ENCODE peak calls at places on chromosome 12, in six cellular contexts. One of them, this sample, is unnamed.

GRCh38 chr12:30021046-30021833 is 237.5 kb upstream of the TMTC1 start:
- DNase-seq in T-helper 2 cell: no peak
- DNase-seq in neuronal stem cell: no peak
- DNase-seq in neural crest cell: no peak
- DNase-seq in iris pigment epithelial cell: peak
- DNase-seq in caudate nucleus: no peak
- DNase-seq in this sample: peak

GRCh38 chr12:25829192-25829591 is 129.3 kb upstream of the RASSF8 start:
- DNase-seq in caudate nucleus: no peak
- DNase-seq in neuronal stem cell: no peak
- DNase-seq in iris pigment epithelial cell: peak
- DNase-seq in T-helper 2 cell: no peak
- DNase-seq in neural crest cell: no peak
- DNase-seq in this sample: peak

GRCh38 chr12:67455236-67455635 is 186.1 kb downstream of the CAND1 start:
- DNase-seq in neuronal stem cell: no peak
- DNase-seq in neural crest cell: no peak
- DNase-seq in T-helper 2 cell: no peak
- DNase-seq in iris pigment epithelial cell: no peak
- DNase-seq in caudate nucleus: no peak
- DNase-seq in this sample: peak

GRCh38 chr12:26402648-26403047 is 207.3 kb downstream of the SSPN start:
- DNase-seq in caudate nucleus: no peak
- DNase-seq in neuronal stem cell: no peak
- DNase-seq in neural crest cell: no peak
- DNase-seq in T-helper 2 cell: no peak
- DNase-seq in iris pigment epithelial cell: peak
- DNase-seq in this sample: no peak

GRCh38 chr12:92421701-92422100 is 276.1 kb upstream of the BTG1 start:
- DNase-seq in caudate nucleus: no peak
- DNase-seq in neuronal stem cell: no peak
- DNase-seq in neural crest cell: no peak
- DNase-seq in T-helper 2 cell: no peak
- DNase-seq in iris pigment epithelial cell: peak
- DNase-seq in this sample: no peak

GRCh38 chr12:103326190-103326589 is 169.6 kb downstream of the C12orf42 start:
- DNase-seq in iris pigment epithelial cell: no peak
- DNase-seq in neuronal stem cell: peak
- DNase-seq in neural crest cell: no peak
- DNase-seq in T-helper 2 cell: no peak
- DNase-seq in caudate nucleus: no peak
- DNase-seq in this sample: no peak

GRCh38 chr12:124709722-124710656 is 142.6 kb upstream of the NCOR2 start:
- DNase-seq in iris pigment epithelial cell: peak
- DNase-seq in neuronal stem cell: no peak
- DNase-seq in caudate nucleus: no peak
- DNase-seq in T-helper 2 cell: no peak
- DNase-seq in neural crest cell: no peak
- DNase-seq in this sample: no peak

GRCh38 chr12:11798856-11799530 is 149.5 kb downstream of the ETV6 start:
- DNase-seq in iris pigment epithelial cell: peak
- DNase-seq in neuronal stem cell: no peak
- DNase-seq in T-helper 2 cell: no peak
- DNase-seq in neural crest cell: no peak
- DNase-seq in caudate nucleus: no peak
- DNase-seq in this sample: no peak

GRCh38 chr12:76037130-76038105 is 5.8 kb upstream of the PHLDA1 start:
- DNase-seq in neuronal stem cell: peak
- DNase-seq in iris pigment epithelial cell: peak
- DNase-seq in caudate nucleus: no peak
- DNase-seq in T-helper 2 cell: peak
- DNase-seq in neural crest cell: peak
- DNase-seq in this sample: peak

GRCh38 chr12:130481392-130481879 is 143.7 kb downstream of the PIWIL1 start:
- DNase-seq in iris pigment epithelial cell: no peak
- DNase-seq in T-helper 2 cell: no peak
- DNase-seq in caudate nucleus: no peak
- DNase-seq in neuronal stem cell: no peak
- DNase-seq in neural crest cell: no peak
- DNase-seq in this sample: no peak

GRCh38 chr12:32595251-32595650 is 83.8 kb upstream of the DNM1L start:
- DNase-seq in neural crest cell: no peak
- DNase-seq in caudate nucleus: no peak
- DNase-seq in neuronal stem cell: no peak
- DNase-seq in iris pigment epithelial cell: peak
- DNase-seq in T-helper 2 cell: no peak
- DNase-seq in this sample: peak

GRCh38 chr12:46770501-46771183 is 55.2 kb downstream of the SLC38A4 start:
- DNase-seq in T-helper 2 cell: no peak
- DNase-seq in caudate nucleus: no peak
- DNase-seq in neuronal stem cell: peak
- DNase-seq in neural crest cell: no peak
- DNase-seq in iris pigment epithelial cell: peak
- DNase-seq in this sample: peak

GRCh38 chr12:54661048-54661447 is 12.9 kb upstream of the DCD start:
- DNase-seq in neuronal stem cell: no peak
- DNase-seq in T-helper 2 cell: no peak
- DNase-seq in neural crest cell: no peak
- DNase-seq in caudate nucleus: no peak
- DNase-seq in iris pigment epithelial cell: no peak
- DNase-seq in this sample: no peak

GRCh38 chr12:53569174-53569557 is 57.0 kb downstream of the ATF7 start:
- DNase-seq in neuronal stem cell: no peak
- DNase-seq in neural crest cell: no peak
- DNase-seq in T-helper 2 cell: no peak
- DNase-seq in caudate nucleus: no peak
- DNase-seq in iris pigment epithelial cell: peak
- DNase-seq in this sample: peak

GRCh38 chr12:61853945-61854344 is 406.3 kb upstream of the USP15 start:
- DNase-seq in neural crest cell: no peak
- DNase-seq in caudate nucleus: no peak
- DNase-seq in iris pigment epithelial cell: no peak
- DNase-seq in neuronal stem cell: no peak
- DNase-seq in T-helper 2 cell: no peak
- DNase-seq in this sample: no peak

GRCh38 chr12:63103489-63104131 is 47.4 kb downstream of the AVPR1A start:
- DNase-seq in neuronal stem cell: no peak
- DNase-seq in iris pigment epithelial cell: peak
- DNase-seq in T-helper 2 cell: no peak
- DNase-seq in caudate nucleus: no peak
- DNase-seq in neural crest cell: no peak
- DNase-seq in this sample: peak

GRCh38 chr12:130965668-130966067 is 12.0 kb downstream of the ADGRD1 start:
- DNase-seq in iris pigment epithelial cell: peak
- DNase-seq in neural crest cell: no peak
- DNase-seq in neuronal stem cell: no peak
- DNase-seq in caudate nucleus: no peak
- DNase-seq in T-helper 2 cell: no peak
- DNase-seq in this sample: peak

GRCh38 chr12:10075451-10075850 is 23.3 kb downstream of the CLEC1A start:
- DNase-seq in iris pigment epithelial cell: no peak
- DNase-seq in T-helper 2 cell: no peak
- DNase-seq in caudate nucleus: no peak
- DNase-seq in neuronal stem cell: no peak
- DNase-seq in neural crest cell: no peak
- DNase-seq in this sample: no peak

GRCh38 chr12:32585680-32586079 is 93.4 kb upstream of the DNM1L start:
- DNase-seq in iris pigment epithelial cell: no peak
- DNase-seq in T-helper 2 cell: no peak
- DNase-seq in neuronal stem cell: no peak
- DNase-seq in caudate nucleus: no peak
- DNase-seq in neural crest cell: no peak
- DNase-seq in this sample: no peak

GRCh38 chr12:50220357-50221061 is 53.3 kb upstream of the CERS5 start:
- DNase-seq in iris pigment epithelial cell: peak
- DNase-seq in neuronal stem cell: no peak
- DNase-seq in T-helper 2 cell: no peak
- DNase-seq in neural crest cell: no peak
- DNase-seq in caudate nucleus: no peak
- DNase-seq in this sample: peak

This sample was measured in cardiac muscle cell.